ENCODE peak calls at places on chromosome 6, in ten cellular contexts. One of them, this sample, is unnamed.

GRCh38 chr6:160934157-160934556 is 57.4 kb upstream of the MAP3K4 start:
- DNase-seq in mucosa of gallbladder: no peak
- DNase-seq in astrocyte of the spinal cord: no peak
- DNase-seq in NT2/D1: no peak
- DNase-seq in psoas muscle: no peak
- DNase-seq in stimulated activated CD4-positive, alpha-beta T cell treated with anti-CD3 and anti-CD28 coated beads, Interleukin-4, amount 100 ng/mL, for 24 hours: no peak
- DNase-seq in activated CD4-positive, alpha-beta T cell treated with anti-CD3 and anti-CD28 coated beads, Interleukin-2, amount 50 U/mL, for 24 hours: no peak
- DNase-seq in bronchial epithelial cell: no peak
- DNase-seq in T-helper 17 cell: no peak
- DNase-seq in mammary epithelial cell: no peak
- DNase-seq in this sample: no peak

GRCh38 chr6:148146717-148147116 is 195.9 kb upstream of the SASH1 start:
- DNase-seq in activated CD4-positive, alpha-beta T cell treated with anti-CD3 and anti-CD28 coated beads, Interleukin-2, amount 50 U/mL, for 24 hours: peak
- DNase-seq in stimulated activated CD4-positive, alpha-beta T cell treated with anti-CD3 and anti-CD28 coated beads, Interleukin-4, amount 100 ng/mL, for 24 hours: peak
- DNase-seq in T-helper 17 cell: peak
- DNase-seq in mammary epithelial cell: peak
- DNase-seq in psoas muscle: no peak
- DNase-seq in mucosa of gallbladder: no peak
- DNase-seq in bronchial epithelial cell: peak
- DNase-seq in NT2/D1: no peak
- DNase-seq in astrocyte of the spinal cord: peak
- DNase-seq in this sample: no peak

GRCh38 chr6:382883-383420 is 8.6 kb upstream of the IRF4 start:
- DNase-seq in activated CD4-positive, alpha-beta T cell treated with anti-CD3 and anti-CD28 coated beads, Interleukin-2, amount 50 U/mL, for 24 hours: no peak
- DNase-seq in stimulated activated CD4-positive, alpha-beta T cell treated with anti-CD3 and anti-CD28 coated beads, Interleukin-4, amount 100 ng/mL, for 24 hours: no peak
- DNase-seq in T-helper 17 cell: no peak
- DNase-seq in NT2/D1: no peak
- DNase-seq in psoas muscle: no peak
- DNase-seq in mucosa of gallbladder: no peak
- DNase-seq in astrocyte of the spinal cord: no peak
- DNase-seq in bronchial epithelial cell: no peak
- DNase-seq in mammary epithelial cell: no peak
- DNase-seq in this sample: no peak

GRCh38 chr6:89582669-89583325 is 55.8 kb downstream of the LYRM2 start:
- DNase-seq in T-helper 17 cell: no peak
- DNase-seq in bronchial epithelial cell: peak
- DNase-seq in stimulated activated CD4-positive, alpha-beta T cell treated with anti-CD3 and anti-CD28 coated beads, Interleukin-4, amount 100 ng/mL, for 24 hours: no peak
- DNase-seq in mucosa of gallbladder: no peak
- DNase-seq in activated CD4-positive, alpha-beta T cell treated with anti-CD3 and anti-CD28 coated beads, Interleukin-2, amount 50 U/mL, for 24 hours: no peak
- DNase-seq in astrocyte of the spinal cord: no peak
- DNase-seq in mammary epithelial cell: no peak
- DNase-seq in NT2/D1: no peak
- DNase-seq in psoas muscle: no peak
- DNase-seq in this sample: no peak

GRCh38 chr6:157107915-157108651 is 215.2 kb downstream of the TMEM242 start:
- DNase-seq in astrocyte of the spinal cord: peak
- DNase-seq in activated CD4-positive, alpha-beta T cell treated with anti-CD3 and anti-CD28 coated beads, Interleukin-2, amount 50 U/mL, for 24 hours: no peak
- DNase-seq in psoas muscle: no peak
- DNase-seq in bronchial epithelial cell: peak
- DNase-seq in mammary epithelial cell: peak
- DNase-seq in stimulated activated CD4-positive, alpha-beta T cell treated with anti-CD3 and anti-CD28 coated beads, Interleukin-4, amount 100 ng/mL, for 24 hours: peak
- DNase-seq in mucosa of gallbladder: no peak
- DNase-seq in T-helper 17 cell: no peak
- DNase-seq in NT2/D1: no peak
- DNase-seq in this sample: peak

GRCh38 chr6:137417411-137417810 is 76.8 kb downstream of the OLIG3 start:
- DNase-seq in bronchial epithelial cell: peak
- DNase-seq in mammary epithelial cell: peak
- DNase-seq in activated CD4-positive, alpha-beta T cell treated with anti-CD3 and anti-CD28 coated beads, Interleukin-2, amount 50 U/mL, for 24 hours: no peak
- DNase-seq in mucosa of gallbladder: no peak
- DNase-seq in T-helper 17 cell: no peak
- DNase-seq in astrocyte of the spinal cord: no peak
- DNase-seq in stimulated activated CD4-positive, alpha-beta T cell treated with anti-CD3 and anti-CD28 coated beads, Interleukin-4, amount 100 ng/mL, for 24 hours: no peak
- DNase-seq in psoas muscle: no peak
- DNase-seq in NT2/D1: no peak
- DNase-seq in this sample: no peak

GRCh38 chr6:79158856-79159516 is 75.5 kb downstream of the HMGN3 start:
- DNase-seq in bronchial epithelial cell: peak
- DNase-seq in psoas muscle: no peak
- DNase-seq in astrocyte of the spinal cord: peak
- DNase-seq in stimulated activated CD4-positive, alpha-beta T cell treated with anti-CD3 and anti-CD28 coated beads, Interleukin-4, amount 100 ng/mL, for 24 hours: no peak
- DNase-seq in NT2/D1: no peak
- DNase-seq in activated CD4-positive, alpha-beta T cell treated with anti-CD3 and anti-CD28 coated beads, Interleukin-2, amount 50 U/mL, for 24 hours: no peak
- DNase-seq in T-helper 17 cell: no peak
- DNase-seq in mucosa of gallbladder: no peak
- DNase-seq in mammary epithelial cell: no peak
- DNase-seq in this sample: no peak

GRCh38 chr6:17707371-17707651 is 586 bp upstream of the NUP153 start:
- DNase-seq in mucosa of gallbladder: no peak
- DNase-seq in psoas muscle: no peak
- DNase-seq in T-helper 17 cell: no peak
- DNase-seq in NT2/D1: no peak
- DNase-seq in mammary epithelial cell: no peak
- DNase-seq in bronchial epithelial cell: no peak
- DNase-seq in stimulated activated CD4-positive, alpha-beta T cell treated with anti-CD3 and anti-CD28 coated beads, Interleukin-4, amount 100 ng/mL, for 24 hours: no peak
- DNase-seq in activated CD4-positive, alpha-beta T cell treated with anti-CD3 and anti-CD28 coated beads, Interleukin-2, amount 50 U/mL, for 24 hours: no peak
- DNase-seq in astrocyte of the spinal cord: no peak
- DNase-seq in this sample: no peak

GRCh38 chr6:28940294-28940858 is 16.6 kb upstream of the TRIM27 start:
- DNase-seq in mammary epithelial cell: peak
- DNase-seq in astrocyte of the spinal cord: no peak
- DNase-seq in bronchial epithelial cell: peak
- DNase-seq in activated CD4-positive, alpha-beta T cell treated with anti-CD3 and anti-CD28 coated beads, Interleukin-2, amount 50 U/mL, for 24 hours: no peak
- DNase-seq in mucosa of gallbladder: peak
- DNase-seq in T-helper 17 cell: no peak
- DNase-seq in NT2/D1: peak
- DNase-seq in stimulated activated CD4-positive, alpha-beta T cell treated with anti-CD3 and anti-CD28 coated beads, Interleukin-4, amount 100 ng/mL, for 24 hours: peak
- DNase-seq in psoas muscle: no peak
- DNase-seq in this sample: peak

GRCh38 chr6:137823826-137824501 is 43.1 kb upstream of the TNFAIP3 start:
- DNase-seq in bronchial epithelial cell: no peak
- DNase-seq in T-helper 17 cell: peak
- DNase-seq in NT2/D1: no peak
- DNase-seq in astrocyte of the spinal cord: peak
- DNase-seq in mucosa of gallbladder: peak
- DNase-seq in mammary epithelial cell: peak
- DNase-seq in activated CD4-positive, alpha-beta T cell treated with anti-CD3 and anti-CD28 coated beads, Interleukin-2, amount 50 U/mL, for 24 hours: no peak
- DNase-seq in psoas muscle: no peak
- DNase-seq in stimulated activated CD4-positive, alpha-beta T cell treated with anti-CD3 and anti-CD28 coated beads, Interleukin-4, amount 100 ng/mL, for 24 hours: peak
- DNase-seq in this sample: no peak

GRCh38 chr6:109230444-109230843 is 135.1 kb downstream of the CEP57L1 start:
- DNase-seq in T-helper 17 cell: no peak
- DNase-seq in NT2/D1: no peak
- DNase-seq in activated CD4-positive, alpha-beta T cell treated with anti-CD3 and anti-CD28 coated beads, Interleukin-2, amount 50 U/mL, for 24 hours: no peak
- DNase-seq in astrocyte of the spinal cord: no peak
- DNase-seq in mammary epithelial cell: no peak
- DNase-seq in mucosa of gallbladder: no peak
- DNase-seq in stimulated activated CD4-positive, alpha-beta T cell treated with anti-CD3 and anti-CD28 coated beads, Interleukin-4, amount 100 ng/mL, for 24 hours: no peak
- DNase-seq in psoas muscle: no peak
- DNase-seq in bronchial epithelial cell: no peak
- DNase-seq in this sample: no peak

GRCh38 chr6:152720964-152721363 is 23.3 kb downstream of the MYCT1 start:
- DNase-seq in psoas muscle: no peak
- DNase-seq in NT2/D1: no peak
- DNase-seq in mammary epithelial cell: peak
- DNase-seq in astrocyte of the spinal cord: peak
- DNase-seq in mucosa of gallbladder: no peak
- DNase-seq in bronchial epithelial cell: peak
- DNase-seq in activated CD4-positive, alpha-beta T cell treated with anti-CD3 and anti-CD28 coated beads, Interleukin-2, amount 50 U/mL, for 24 hours: no peak
- DNase-seq in T-helper 17 cell: no peak
- DNase-seq in stimulated activated CD4-positive, alpha-beta T cell treated with anti-CD3 and anti-CD28 coated beads, Interleukin-4, amount 100 ng/mL, for 24 hours: no peak
- DNase-seq in this sample: no peak

GRCh38 chr6:111377558-111378120 is 105.4 kb downstream of the REV3L start:
- DNase-seq in mammary epithelial cell: no peak
- DNase-seq in NT2/D1: no peak
- DNase-seq in bronchial epithelial cell: no peak
- DNase-seq in psoas muscle: no peak
- DNase-seq in T-helper 17 cell: no peak
- DNase-seq in astrocyte of the spinal cord: peak
- DNase-seq in activated CD4-positive, alpha-beta T cell treated with anti-CD3 and anti-CD28 coated beads, Interleukin-2, amount 50 U/mL, for 24 hours: no peak
- DNase-seq in stimulated activated CD4-positive, alpha-beta T cell treated with anti-CD3 and anti-CD28 coated beads, Interleukin-4, amount 100 ng/mL, for 24 hours: no peak
- DNase-seq in mucosa of gallbladder: no peak
- DNase-seq in this sample: no peak

GRCh38 chr6:35093118-35093445 is 48.1 kb downstream of the TCP11 start:
- DNase-seq in activated CD4-positive, alpha-beta T cell treated with anti-CD3 and anti-CD28 coated beads, Interleukin-2, amount 50 U/mL, for 24 hours: no peak
- DNase-seq in bronchial epithelial cell: no peak
- DNase-seq in psoas muscle: no peak
- DNase-seq in stimulated activated CD4-positive, alpha-beta T cell treated with anti-CD3 and anti-CD28 coated beads, Interleukin-4, amount 100 ng/mL, for 24 hours: no peak
- DNase-seq in mucosa of gallbladder: no peak
- DNase-seq in mammary epithelial cell: no peak
- DNase-seq in astrocyte of the spinal cord: no peak
- DNase-seq in NT2/D1: no peak
- DNase-seq in T-helper 17 cell: no peak
- DNase-seq in this sample: no peak

GRCh38 chr6:63442870-63443269 is 123.1 kb upstream of the LGSN start:
- DNase-seq in stimulated activated CD4-positive, alpha-beta T cell treated with anti-CD3 and anti-CD28 coated beads, Interleukin-4, amount 100 ng/mL, for 24 hours: no peak
- DNase-seq in activated CD4-positive, alpha-beta T cell treated with anti-CD3 and anti-CD28 coated beads, Interleukin-2, amount 50 U/mL, for 24 hours: no peak
- DNase-seq in mucosa of gallbladder: no peak
- DNase-seq in T-helper 17 cell: no peak
- DNase-seq in mammary epithelial cell: no peak
- DNase-seq in NT2/D1: no peak
- DNase-seq in astrocyte of the spinal cord: no peak
- DNase-seq in psoas muscle: no peak
- DNase-seq in bronchial epithelial cell: no peak
- DNase-seq in this sample: no peak

GRCh38 chr6:66179363-66179762 is 472.3 kb upstream of the EYS start:
- DNase-seq in psoas muscle: no peak
- DNase-seq in astrocyte of the spinal cord: no peak
- DNase-seq in mammary epithelial cell: no peak
- DNase-seq in bronchial epithelial cell: no peak
- DNase-seq in mucosa of gallbladder: no peak
- DNase-seq in stimulated activated CD4-positive, alpha-beta T cell treated with anti-CD3 and anti-CD28 coated beads, Interleukin-4, amount 100 ng/mL, for 24 hours: no peak
- DNase-seq in T-helper 17 cell: no peak
- DNase-seq in NT2/D1: no peak
- DNase-seq in activated CD4-positive, alpha-beta T cell treated with anti-CD3 and anti-CD28 coated beads, Interleukin-2, amount 50 U/mL, for 24 hours: no peak
- DNase-seq in this sample: no peak

GRCh38 chr6:88650029-88650619 is 313.3 kb downstream of the RNGTT start:
- DNase-seq in astrocyte of the spinal cord: peak
- DNase-seq in mucosa of gallbladder: no peak
- DNase-seq in NT2/D1: no peak
- DNase-seq in activated CD4-positive, alpha-beta T cell treated with anti-CD3 and anti-CD28 coated beads, Interleukin-2, amount 50 U/mL, for 24 hours: no peak
- DNase-seq in T-helper 17 cell: no peak
- DNase-seq in mammary epithelial cell: no peak
- DNase-seq in bronchial epithelial cell: no peak
- DNase-seq in psoas muscle: no peak
- DNase-seq in stimulated activated CD4-positive, alpha-beta T cell treated with anti-CD3 and anti-CD28 coated beads, Interleukin-4, amount 100 ng/mL, for 24 hours: no peak
- DNase-seq in this sample: no peak

GRCh38 chr6:73036689-73037088 is 188.6 kb downstream of the KHDC1L start:
- DNase-seq in mammary epithelial cell: no peak
- DNase-seq in T-helper 17 cell: no peak
- DNase-seq in NT2/D1: no peak
- DNase-seq in astrocyte of the spinal cord: no peak
- DNase-seq in psoas muscle: no peak
- DNase-seq in stimulated activated CD4-positive, alpha-beta T cell treated with anti-CD3 and anti-CD28 coated beads, Interleukin-4, amount 100 ng/mL, for 24 hours: no peak
- DNase-seq in mucosa of gallbladder: no peak
- DNase-seq in activated CD4-positive, alpha-beta T cell treated with anti-CD3 and anti-CD28 coated beads, Interleukin-2, amount 50 U/mL, for 24 hours: no peak
- DNase-seq in bronchial epithelial cell: no peak
- DNase-seq in this sample: no peak

GRCh38 chr6:39381535-39382140 is 59.1 kb upstream of the KCNK16 start:
- DNase-seq in NT2/D1: no peak
- DNase-seq in mucosa of gallbladder: no peak
- DNase-seq in activated CD4-positive, alpha-beta T cell treated with anti-CD3 and anti-CD28 coated beads, Interleukin-2, amount 50 U/mL, for 24 hours: no peak
- DNase-seq in psoas muscle: no peak
- DNase-seq in T-helper 17 cell: no peak
- DNase-seq in astrocyte of the spinal cord: no peak
- DNase-seq in mammary epithelial cell: no peak
- DNase-seq in bronchial epithelial cell: no peak
- DNase-seq in stimulated activated CD4-positive, alpha-beta T cell treated with anti-CD3 and anti-CD28 coated beads, Interleukin-4, amount 100 ng/mL, for 24 hours: no peak
- DNase-seq in this sample: no peak

GRCh38 chr6:113591896-113592827 is 265.0 kb upstream of the MARCKS start:
- DNase-seq in mammary epithelial cell: no peak
- DNase-seq in NT2/D1: peak
- DNase-seq in astrocyte of the spinal cord: peak
- DNase-seq in stimulated activated CD4-positive, alpha-beta T cell treated with anti-CD3 and anti-CD28 coated beads, Interleukin-4, amount 100 ng/mL, for 24 hours: no peak
- DNase-seq in psoas muscle: no peak
- DNase-seq in T-helper 17 cell: no peak
- DNase-seq in activated CD4-positive, alpha-beta T cell treated with anti-CD3 and anti-CD28 coated beads, Interleukin-2, amount 50 U/mL, for 24 hours: no peak
- DNase-seq in bronchial epithelial cell: peak
- DNase-seq in mucosa of gallbladder: peak
- DNase-seq in this sample: peak

GRCh38 chr6:106534564-106534982 is 94.7 kb downstream of the RTN4IP1 start:
- DNase-seq in T-helper 17 cell: no peak
- DNase-seq in astrocyte of the spinal cord: no peak
- DNase-seq in NT2/D1: no peak
- DNase-seq in activated CD4-positive, alpha-beta T cell treated with anti-CD3 and anti-CD28 coated beads, Interleukin-2, amount 50 U/mL, for 24 hours: no peak
- DNase-seq in bronchial epithelial cell: peak
- DNase-seq in mammary epithelial cell: no peak
- DNase-seq in mucosa of gallbladder: no peak
- DNase-seq in stimulated activated CD4-positive, alpha-beta T cell treated with anti-CD3 and anti-CD28 coated beads, Interleukin-4, amount 100 ng/mL, for 24 hours: peak
- DNase-seq in psoas muscle: no peak
- DNase-seq in this sample: no peak

This sample was measured in HEK293T.